ENCODE peak calls at places on chromosome 4, in nine cellular contexts. One of them, this sample, is unnamed.
A peak's percentile ranks its signal among the peaks of the same experiment; 100 is the strongest.

GRCh38 chr4:140856692-140857091 is 100.5 kb upstream of the TBC1D9 start:
- DNase-seq in GM04504: no peak
- DNase-seq in MM.1S: no peak
- DNase-seq in ureter: peak; percentile 48
- DNase-seq in posterior vena cava: no peak
- DNase-seq in RPMI8226: no peak
- DNase-seq in activated naive CD8-positive, alpha-beta T cell treated with anti-CD3 and anti-CD28 coated beads, Interleukin-2, amount 50 U/mL, for 24 hours: no peak
- DNase-seq in activated T-cell treated with anti-CD3 and anti-CD28 coated beads for 24 hours: no peak
- DNase-seq in NCI-H2171 treated with DMSO at 0.1 percent for 48 hours: peak; percentile 72
- DNase-seq in this sample: no peak

GRCh38 chr4:38050560-38051350 is 90.6 kb downstream of the PTTG2 start:
- DNase-seq in activated T-cell treated with anti-CD3 and anti-CD28 coated beads for 24 hours: no peak
- DNase-seq in RPMI8226: no peak
- DNase-seq in GM04504: no peak
- DNase-seq in ureter: no peak
- DNase-seq in posterior vena cava: no peak
- DNase-seq in MM.1S: no peak
- DNase-seq in activated naive CD8-positive, alpha-beta T cell treated with anti-CD3 and anti-CD28 coated beads, Interleukin-2, amount 50 U/mL, for 24 hours: no peak
- DNase-seq in NCI-H2171 treated with DMSO at 0.1 percent for 48 hours: no peak
- DNase-seq in this sample: no peak

GRCh38 chr4:47425628-47426027 is 37.9 kb downstream of the COMMD8 start:
- DNase-seq in MM.1S: no peak
- DNase-seq in GM04504: no peak
- DNase-seq in NCI-H2171 treated with DMSO at 0.1 percent for 48 hours: no peak
- DNase-seq in ureter: no peak
- DNase-seq in activated naive CD8-positive, alpha-beta T cell treated with anti-CD3 and anti-CD28 coated beads, Interleukin-2, amount 50 U/mL, for 24 hours: no peak
- DNase-seq in activated T-cell treated with anti-CD3 and anti-CD28 coated beads for 24 hours: no peak
- DNase-seq in RPMI8226: no peak
- DNase-seq in posterior vena cava: no peak
- DNase-seq in this sample: no peak

GRCh38 chr4:93771640-93772411 is 56.7 kb upstream of the ATOH1 start:
- DNase-seq in NCI-H2171 treated with DMSO at 0.1 percent for 48 hours: no peak
- DNase-seq in activated T-cell treated with anti-CD3 and anti-CD28 coated beads for 24 hours: no peak
- DNase-seq in ureter: no peak
- DNase-seq in activated naive CD8-positive, alpha-beta T cell treated with anti-CD3 and anti-CD28 coated beads, Interleukin-2, amount 50 U/mL, for 24 hours: no peak
- DNase-seq in MM.1S: no peak
- DNase-seq in RPMI8226: no peak
- DNase-seq in posterior vena cava: no peak
- DNase-seq in GM04504: no peak
- DNase-seq in this sample: no peak

GRCh38 chr4:37715889-37716402 is 29.8 kb upstream of the RELL1 start:
- DNase-seq in posterior vena cava: no peak
- DNase-seq in GM04504: no peak
- DNase-seq in activated T-cell treated with anti-CD3 and anti-CD28 coated beads for 24 hours: no peak
- DNase-seq in NCI-H2171 treated with DMSO at 0.1 percent for 48 hours: peak; percentile 63
- DNase-seq in MM.1S: no peak
- DNase-seq in ureter: no peak
- DNase-seq in RPMI8226: peak; percentile 53
- DNase-seq in activated naive CD8-positive, alpha-beta T cell treated with anti-CD3 and anti-CD28 coated beads, Interleukin-2, amount 50 U/mL, for 24 hours: no peak
- DNase-seq in this sample: no peak

GRCh38 chr4:122758033-122758432 is 25.5 kb downstream of the BBS12 start:
- DNase-seq in GM04504: no peak
- DNase-seq in NCI-H2171 treated with DMSO at 0.1 percent for 48 hours: peak; percentile 2
- DNase-seq in ureter: no peak
- DNase-seq in activated T-cell treated with anti-CD3 and anti-CD28 coated beads for 24 hours: no peak
- DNase-seq in MM.1S: peak; percentile 52
- DNase-seq in RPMI8226: peak; percentile 4
- DNase-seq in posterior vena cava: no peak
- DNase-seq in activated naive CD8-positive, alpha-beta T cell treated with anti-CD3 and anti-CD28 coated beads, Interleukin-2, amount 50 U/mL, for 24 hours: no peak
- DNase-seq in this sample: no peak

GRCh38 chr4:7638463-7638862 is 203.7 kb upstream of the PSAPL1 start:
- DNase-seq in activated naive CD8-positive, alpha-beta T cell treated with anti-CD3 and anti-CD28 coated beads, Interleukin-2, amount 50 U/mL, for 24 hours: no peak
- DNase-seq in NCI-H2171 treated with DMSO at 0.1 percent for 48 hours: no peak
- DNase-seq in posterior vena cava: no peak
- DNase-seq in ureter: no peak
- DNase-seq in GM04504: no peak
- DNase-seq in MM.1S: no peak
- DNase-seq in activated T-cell treated with anti-CD3 and anti-CD28 coated beads for 24 hours: no peak
- DNase-seq in RPMI8226: no peak
- DNase-seq in this sample: no peak

GRCh38 chr4:17939061-17939460 is 82.5 kb downstream of the LCORL start:
- DNase-seq in activated naive CD8-positive, alpha-beta T cell treated with anti-CD3 and anti-CD28 coated beads, Interleukin-2, amount 50 U/mL, for 24 hours: no peak
- DNase-seq in MM.1S: no peak
- DNase-seq in ureter: no peak
- DNase-seq in NCI-H2171 treated with DMSO at 0.1 percent for 48 hours: no peak
- DNase-seq in RPMI8226: no peak
- DNase-seq in GM04504: no peak
- DNase-seq in posterior vena cava: no peak
- DNase-seq in activated T-cell treated with anti-CD3 and anti-CD28 coated beads for 24 hours: no peak
- DNase-seq in this sample: no peak

GRCh38 chr4:138494931-138495330 is 252.8 kb upstream of the SLC7A11 start:
- DNase-seq in RPMI8226: peak; percentile 5
- DNase-seq in MM.1S: no peak
- DNase-seq in GM04504: peak; percentile 44
- DNase-seq in activated T-cell treated with anti-CD3 and anti-CD28 coated beads for 24 hours: no peak
- DNase-seq in activated naive CD8-positive, alpha-beta T cell treated with anti-CD3 and anti-CD28 coated beads, Interleukin-2, amount 50 U/mL, for 24 hours: no peak
- DNase-seq in posterior vena cava: no peak
- DNase-seq in ureter: no peak
- DNase-seq in NCI-H2171 treated with DMSO at 0.1 percent for 48 hours: no peak
- DNase-seq in this sample: no peak

GRCh38 chr4:121272526-121272925 is 108.3 kb downstream of the QRFPR start:
- DNase-seq in activated naive CD8-positive, alpha-beta T cell treated with anti-CD3 and anti-CD28 coated beads, Interleukin-2, amount 50 U/mL, for 24 hours: no peak
- DNase-seq in NCI-H2171 treated with DMSO at 0.1 percent for 48 hours: no peak
- DNase-seq in activated T-cell treated with anti-CD3 and anti-CD28 coated beads for 24 hours: no peak
- DNase-seq in RPMI8226: peak; percentile 68
- DNase-seq in GM04504: peak; percentile 6
- DNase-seq in ureter: no peak
- DNase-seq in posterior vena cava: no peak
- DNase-seq in MM.1S: peak; percentile 52
- DNase-seq in this sample: no peak

GRCh38 chr4:4333265-4333706 is 43.2 kb downstream of the ZBTB49 start:
- DNase-seq in MM.1S: no peak
- DNase-seq in NCI-H2171 treated with DMSO at 0.1 percent for 48 hours: no peak
- DNase-seq in RPMI8226: peak; percentile 60
- DNase-seq in posterior vena cava: peak; percentile 86
- DNase-seq in activated naive CD8-positive, alpha-beta T cell treated with anti-CD3 and anti-CD28 coated beads, Interleukin-2, amount 50 U/mL, for 24 hours: no peak
- DNase-seq in activated T-cell treated with anti-CD3 and anti-CD28 coated beads for 24 hours: no peak
- DNase-seq in ureter: peak; percentile 61
- DNase-seq in GM04504: peak; percentile 93
- DNase-seq in this sample: peak; percentile 66

GRCh38 chr4:87009095-87009648 is 74.4 kb downstream of the AFF1 start:
- DNase-seq in MM.1S: no peak
- DNase-seq in activated naive CD8-positive, alpha-beta T cell treated with anti-CD3 and anti-CD28 coated beads, Interleukin-2, amount 50 U/mL, for 24 hours: no peak
- DNase-seq in NCI-H2171 treated with DMSO at 0.1 percent for 48 hours: no peak
- DNase-seq in ureter: no peak
- DNase-seq in RPMI8226: peak; percentile 47
- DNase-seq in posterior vena cava: no peak
- DNase-seq in activated T-cell treated with anti-CD3 and anti-CD28 coated beads for 24 hours: no peak
- DNase-seq in GM04504: no peak
- DNase-seq in this sample: no peak

GRCh38 chr4:144547678-144548298 is 98.2 kb upstream of the HHIP start:
- DNase-seq in activated T-cell treated with anti-CD3 and anti-CD28 coated beads for 24 hours: no peak
- DNase-seq in MM.1S: no peak
- DNase-seq in ureter: no peak
- DNase-seq in posterior vena cava: no peak
- DNase-seq in NCI-H2171 treated with DMSO at 0.1 percent for 48 hours: no peak
- DNase-seq in activated naive CD8-positive, alpha-beta T cell treated with anti-CD3 and anti-CD28 coated beads, Interleukin-2, amount 50 U/mL, for 24 hours: no peak
- DNase-seq in GM04504: no peak
- DNase-seq in RPMI8226: no peak
- DNase-seq in this sample: no peak

GRCh38 chr4:122619583-122619982 is 1.3 kb downstream of the IL21 start:
- DNase-seq in ureter: no peak
- DNase-seq in activated naive CD8-positive, alpha-beta T cell treated with anti-CD3 and anti-CD28 coated beads, Interleukin-2, amount 50 U/mL, for 24 hours: no peak
- DNase-seq in NCI-H2171 treated with DMSO at 0.1 percent for 48 hours: no peak
- DNase-seq in RPMI8226: no peak
- DNase-seq in activated T-cell treated with anti-CD3 and anti-CD28 coated beads for 24 hours: no peak
- DNase-seq in posterior vena cava: no peak
- DNase-seq in GM04504: no peak
- DNase-seq in MM.1S: no peak
- DNase-seq in this sample: no peak

GRCh38 chr4:170391066-170391754 is 301.5 kb upstream of the AADAT start:
- DNase-seq in ureter: no peak
- DNase-seq in posterior vena cava: no peak
- DNase-seq in MM.1S: no peak
- DNase-seq in NCI-H2171 treated with DMSO at 0.1 percent for 48 hours: no peak
- DNase-seq in GM04504: peak; percentile 76
- DNase-seq in RPMI8226: no peak
- DNase-seq in activated T-cell treated with anti-CD3 and anti-CD28 coated beads for 24 hours: no peak
- DNase-seq in activated naive CD8-positive, alpha-beta T cell treated with anti-CD3 and anti-CD28 coated beads, Interleukin-2, amount 50 U/mL, for 24 hours: no peak
- DNase-seq in this sample: no peak

This sample was measured in testis.